ENCODE peak calls at places on chromosomes 13 and 19, in four cellular contexts. One of them, this sample, is unnamed.

GRCh38 chr13:27374650-27375049 is 49.8 kb upstream of the GTF3A start:
- DNase-seq in A549: peak
- DNase-seq in NCI-H2081: peak
- DNase-seq in T-helper 1 cell: peak
- DNase-seq in this sample: peak

GRCh38 chr19:18653853-18654252 is 17.0 kb downstream of the KLHL26 start:
- DNase-seq in A549: no peak
- DNase-seq in NCI-H2081: no peak
- DNase-seq in T-helper 1 cell: no peak
- DNase-seq in this sample: no peak

GRCh38 chr19:14686411-14686810 is 3.4 kb upstream of the ZNF333 start:
- DNase-seq in A549: peak
- DNase-seq in NCI-H2081: peak
- DNase-seq in T-helper 1 cell: no peak
- DNase-seq in this sample: no peak

GRCh38 chr13:96551540-96551939 is 442.7 kb downstream of the OXGR1 start:
- DNase-seq in A549: no peak
- DNase-seq in NCI-H2081: peak
- DNase-seq in T-helper 1 cell: no peak
- DNase-seq in this sample: peak

GRCh38 chr13:37058801-37059135 is 720 bp downstream of the SUPT20H start:
- DNase-seq in A549: no peak
- DNase-seq in NCI-H2081: peak
- DNase-seq in T-helper 1 cell: no peak
- DNase-seq in this sample: no peak

GRCh38 chr13:21777813-21778212 is 106.9 kb downstream of the FGF9 start:
- DNase-seq in A549: no peak
- DNase-seq in NCI-H2081: no peak
- DNase-seq in T-helper 1 cell: no peak
- DNase-seq in this sample: no peak

GRCh38 chr19:5336195-5336965 is 4.2 kb downstream of the PTPRS start:
- DNase-seq in A549: no peak
- DNase-seq in NCI-H2081: no peak
- DNase-seq in T-helper 1 cell: no peak
- DNase-seq in this sample: no peak

GRCh38 chr19:42284066-42284501 is 15.0 kb downstream of the CIC start:
- DNase-seq in A549: peak
- DNase-seq in NCI-H2081: peak
- DNase-seq in T-helper 1 cell: peak
- DNase-seq in this sample: peak

GRCh38 chr13:77300176-77301141 is 26.4 kb downstream of the MYCBP2 start:
- DNase-seq in A549: peak
- DNase-seq in NCI-H2081: no peak
- DNase-seq in T-helper 1 cell: no peak
- DNase-seq in this sample: no peak

GRCh38 chr13:112074139-112074710 is 7.3 kb downstream of the SOX1 start:
- DNase-seq in A549: no peak
- DNase-seq in NCI-H2081: no peak
- DNase-seq in T-helper 1 cell: no peak
- DNase-seq in this sample: no peak

GRCh38 chr13:40245567-40245966 is 420.9 kb downstream of the FOXO1 start:
- DNase-seq in A549: no peak
- DNase-seq in NCI-H2081: no peak
- DNase-seq in T-helper 1 cell: no peak
- DNase-seq in this sample: no peak

This sample was measured in NCI-H510A.